ENCODE peak calls at places on chromosomes 7 and 10, in nine cellular contexts. F is GDM1, J is Daoy, G is cardiac fibroblast, X is AG04450, A is mucosa of descending colon, O is NCI-H524, D is AG08396, P is NAMALWA. Q is an unnamed sample.

GRCh38 chr10:116331815-116332214 is 7.6 kb downstream of the CCDC172 start:
- DNase-seq in F (no peak), J (no peak), G (no peak), X (no peak), A (no peak), O (no peak), D (no peak), P (no peak), Q (no peak)

GRCh38 chr10:135601-136464 is 578 bp downstream of the ZMYND11 start:
- DNase-seq in F (peak; percentile 27), J (peak; percentile 51), G (peak; percentile 60), X (no peak), A (peak; percentile 83), O (no peak), D (peak; percentile 68), P (peak; percentile 14), Q (peak; percentile 92)

GRCh38 chr7:23394828-23395227 is 75.5 kb downstream of the IGF2BP3 start:
- DNase-seq in F (no peak), J (no peak), G (peak; percentile 20), X (no peak), A (no peak), O (peak; percentile 83), D (no peak), P (no peak), Q (no peak)

GRCh38 chr10:120598377-120598776 is 141.3 kb downstream of the PLPP4 start:
- DNase-seq in F (no peak), J (no peak), G (no peak), X (no peak), A (no peak), O (peak; percentile 78), D (no peak), P (no peak), Q (no peak)

GRCh38 chr7:117596134-117596533 is 116.3 kb downstream of the CFTR start:
- DNase-seq in F (no peak), J (no peak), G (no peak), X (no peak), A (no peak), O (no peak), D (no peak), P (no peak), Q (peak; percentile 45)

GRCh38 chr10:35089641-35090161 is 440 bp downstream of the CUL2 start:
- DNase-seq in F (no peak), J (peak; percentile 3), G (peak; percentile 2), X (no peak), A (no peak), O (no peak), D (peak; percentile 36), P (peak; percentile 58), Q (peak; percentile 81)

GRCh38 chr10:89391882-89392756 is at the start of gene IFIT1:
- DNase-seq in F (peak; percentile 77), J (peak; percentile 78), G (peak; percentile 93), X (peak; percentile 85), A (no peak), O (no peak), D (peak; percentile 79), P (peak; percentile 55), Q (no peak)

GRCh38 chr7:138848056-138848975 is 50.3 kb upstream of the ATP6V0A4 start:
- DNase-seq in F (no peak), J (no peak), G (no peak), X (no peak), A (no peak), O (no peak), D (no peak), P (no peak), Q (no peak)

GRCh38 chr10:62527019-62527827 is 153.1 kb downstream of the ZNF365 start:
- DNase-seq in F (no peak), J (peak; percentile 26), G (peak; percentile 47), X (no peak), A (peak; percentile 48), O (no peak), D (no peak), P (peak; percentile 84), Q (peak; percentile 49)

GRCh38 chr10:84762754-84763394 is 434.5 kb downstream of the CCSER2 start:
- DNase-seq in F (no peak), J (no peak), G (no peak), X (no peak), A (no peak), O (no peak), D (no peak), P (no peak), Q (peak; percentile 50)

GRCh38 chr7:111638048-111638447 is 75.8 kb upstream of the IMMP2L start:
- DNase-seq in F (no peak), J (no peak), G (no peak), X (no peak), A (no peak), O (peak; percentile 43), D (no peak), P (no peak), Q (no peak)

GRCh38 chr7:104894998-104895850 is 118.8 kb upstream of the KMT2E start:
- DNase-seq in F (no peak), J (no peak), G (no peak), X (no peak), A (no peak), O (no peak), D (no peak), P (no peak), Q (no peak)

GRCh38 chr7:4154882-4155281 is 527.2 kb upstream of the FOXK1 start:
- DNase-seq in F (no peak), J (no peak), G (no peak), X (no peak), A (no peak), O (no peak), D (no peak), P (no peak), Q (no peak)

GRCh38 chr10:44569193-44570091 is 184.5 kb upstream of the CXCL12 start:
- DNase-seq in F (no peak), J (peak; percentile 23), G (peak; percentile 97), X (peak; percentile 41), A (no peak), O (no peak), D (peak; percentile 77), P (no peak), Q (peak; percentile 83)

GRCh38 chr10:99920486-99920885 is 89.3 kb downstream of the DNMBP start:
- DNase-seq in F (no peak), J (no peak), G (no peak), X (no peak), A (no peak), O (no peak), D (no peak), P (no peak), Q (no peak)

Q was measured in kidney.